ENCODE peak calls at places on chromosome 3, in eight cellular contexts. B is activated CD4-positive, alpha-beta T cell treated with anti-CD3 and anti-CD28 coated beads, Interleukin-2, amount 10 ng/mL, durations not matched to agents 7 days and 5 days; D is NT2/D1; U is brain microvascular endothelial cell; P is iris pigment epithelial cell; H is stimulated activated CD8-positive, alpha-beta memory T cell treated with anti-CD3 and anti-CD28 coated beads, Interleukin-7, amount 100 ng/mL, for 24 hours; I is fibroblast of villous mesenchyme; Q is fibroblast of gingiva. Y is an unnamed sample.

GRCh38 chr3:73432021-73432722 is 192.6 kb downstream of the PDZRN3 start:
- DNase-seq in P (peak; percentile 50), I (peak; percentile 56), B (peak; percentile 15), U (peak; percentile 37), H (no peak), Q (peak; percentile 21), D (peak; percentile 20), Y (no peak)

GRCh38 chr3:56630966-56631365 is 52.1 kb downstream of the TASOR start:
- DNase-seq in D (no peak), I (no peak), B (no peak), U (no peak), Q (no peak), P (peak; percentile 18), H (no peak), Y (no peak)

GRCh38 chr3:14791343-14791945 is 27.3 kb upstream of the FGD5 start:
- DNase-seq in P (peak; percentile 47), Q (peak; percentile 6), H (no peak), I (peak; percentile 41), U (peak; percentile 37), D (peak; percentile 82), B (peak; percentile 75), Y (no peak)

GRCh38 chr3:112352720-112353119 is 19.8 kb downstream of the CD200 start:
- DNase-seq in I (no peak), U (no peak), Q (no peak), P (no peak), D (no peak), B (no peak), H (no peak), Y (no peak)

GRCh38 chr3:179446501-179446900 is 4.8 kb downstream of the GNB4 start:
- DNase-seq in I (peak; percentile 29), Q (peak; percentile 20), P (peak; percentile 43), B (peak; percentile 13), H (no peak), D (no peak), U (no peak), Y (no peak)

GRCh38 chr3:195885036-195885871 is 23.1 kb downstream of the TNK2 start:
- DNase-seq in B (no peak), U (no peak), I (no peak), H (no peak), P (no peak), D (no peak), Q (no peak), Y (no peak)

GRCh38 chr3:39910828-39911464 is 101.5 kb downstream of the MYRIP start:
- DNase-seq in I (no peak), Q (no peak), D (no peak), B (no peak), U (no peak), H (no peak), P (no peak), Y (no peak)

GRCh38 chr3:146803746-146804145 is 198.6 kb upstream of the PLSCR5 start:
- DNase-seq in P (peak; percentile 94), D (no peak), U (peak; percentile 91), I (peak; percentile 87), B (no peak), H (no peak), Q (peak; percentile 96), Y (no peak)

GRCh38 chr3:193572426-193572908 is 17.8 kb upstream of the ATP13A4 start:
- DNase-seq in U (peak; percentile 64), D (peak; percentile 52), P (peak; percentile 60), H (no peak), B (peak; percentile 64), Q (peak; percentile 48), I (peak; percentile 66), Y (no peak)

Y was measured in epithelial cell of prostate.